ENCODE peak calls at places on chromosomes 5 and 9, in nine cellular contexts. A is GM06990, N is lower leg skin, Q is adipocyte, I is left kidney, X is EH, V is NCI-H2081, Y is GM04503, D is HFFc6. J is an unnamed sample.

GRCh38 chr5:6108981-6109595 is 269.3 kb downstream of the MED10 start:
- DNase-seq in A (no peak), N (peak), Q (no peak), I (no peak), X (no peak), V (no peak), Y (no peak), D (no peak), J (no peak)

GRCh38 chr5:147911427-147911826 is 5.1 kb upstream of the C5orf46 start:
- DNase-seq in A (no peak), N (no peak), Q (no peak), I (no peak), X (no peak), V (no peak), Y (no peak), D (no peak), J (no peak)

GRCh38 chr5:73300520-73301207 is 127.7 kb downstream of the TMEM174 start:
- DNase-seq in A (no peak), N (no peak), Q (no peak), I (peak), X (no peak), V (no peak), Y (no peak), D (no peak), J (no peak)

GRCh38 chr9:6564370-6564769 is 81.2 kb downstream of the GLDC start:
- DNase-seq in A (no peak), N (no peak), Q (no peak), I (no peak), X (peak), V (no peak), Y (no peak), D (no peak), J (no peak)

GRCh38 chr9:117411547-117411946 is 3.3 kb downstream of the ASTN2 start:
- DNase-seq in A (no peak), N (peak), Q (no peak), I (peak), X (peak), V (peak), Y (no peak), D (no peak), J (no peak)

GRCh38 chr9:38154501-38155421 is 85.7 kb upstream of the SHB start:
- DNase-seq in A (no peak), N (peak), Q (no peak), I (peak), X (no peak), V (no peak), Y (no peak), D (no peak), J (no peak)

GRCh38 chr9:131112374-131113159 is 12.8 kb upstream of the NUP214 start:
- DNase-seq in A (no peak), N (no peak), Q (no peak), I (no peak), X (no peak), V (no peak), Y (no peak), D (no peak), J (no peak)

GRCh38 chr9:114516913-114517312 is 11.6 kb upstream of the WHRN start:
- DNase-seq in A (no peak), N (peak), Q (no peak), I (no peak), X (peak), V (no peak), Y (peak), D (peak), J (no peak)

GRCh38 chr5:170479484-170479883 is 24.3 kb upstream of the KCNIP1 start:
- DNase-seq in A (no peak), N (no peak), Q (no peak), I (peak), X (peak), V (no peak), Y (no peak), D (no peak), J (no peak)

GRCh38 chr5:133612021-133612860 is at the start of gene FSTL4:
- DNase-seq in A (peak), N (no peak), Q (peak), I (peak), X (no peak), V (peak), Y (no peak), D (no peak), J (no peak)

GRCh38 chr9:129282308-129283211 is 104.5 kb upstream of the IER5L start:
- DNase-seq in A (no peak), N (peak), Q (no peak), I (peak), X (no peak), V (no peak), Y (no peak), D (no peak), J (no peak)

GRCh38 chr5:159786901-159787691 is 129.2 kb upstream of the ADRA1B start:
- DNase-seq in A (no peak), N (peak), Q (peak), I (peak), X (peak), V (no peak), Y (no peak), D (no peak), J (peak)

GRCh38 chr9:69174645-69175487 is 789 bp downstream of the TJP2 start:
- DNase-seq in A (peak), N (peak), Q (peak), I (peak), X (peak), V (peak), Y (peak), D (peak), J (peak)

GRCh38 chr9:116238225-116238624 is 84.6 kb downstream of the PAPPA start:
- DNase-seq in A (no peak), N (no peak), Q (peak), I (no peak), X (peak), V (no peak), Y (peak), D (peak), J (peak)

GRCh38 chr9:16364347-16364746 is 506.1 kb downstream of the BNC2 start:
- DNase-seq in A (no peak), N (peak), Q (no peak), I (no peak), X (no peak), V (no peak), Y (no peak), D (no peak), J (no peak)

GRCh38 chr9:90964101-90965020 is 162.7 kb downstream of the SYK start:
- DNase-seq in A (no peak), N (peak), Q (no peak), I (peak), X (no peak), V (no peak), Y (no peak), D (no peak), J (no peak)

GRCh38 chr5:168366124-168366523 is 74.7 kb downstream of the WWC1 start:
- DNase-seq in A (no peak), N (peak), Q (peak), I (no peak), X (peak), V (no peak), Y (peak), D (peak), J (peak)

GRCh38 chr9:38004809-38005560 is 64.0 kb downstream of the SHB start:
- DNase-seq in A (no peak), N (no peak), Q (no peak), I (no peak), X (no peak), V (no peak), Y (no peak), D (no peak), J (no peak)

GRCh38 chr5:82375488-82376294 is 97.5 kb upstream of the RPS23 start:
- DNase-seq in A (no peak), N (no peak), Q (no peak), I (peak), X (no peak), V (no peak), Y (no peak), D (no peak), J (no peak)

GRCh38 chr9:100473271-100474081 is 527 bp downstream of the TMEFF1 start:
- DNase-seq in A (peak), N (no peak), Q (peak), I (peak), X (peak), V (peak), Y (no peak), D (peak), J (no peak)

J was measured in GM04504.